ENCODE peak calls at places on chromosomes 3 and 15, in seven cellular contexts. V, I, R, O, Q, M and E are unnamed samples. For H3K4me1 and H3K36me3, the result is how much of the 10 kb centered on the place peaks cover.

GRCh38 chr15:101675796-101676582 is 23.8 kb upstream of the TM2D3 start:
- DNase-seq in V (no peak), I (no peak), R (no peak), O (no peak), Q (no peak), M (no peak), E (no peak)

GRCh38 chr15:26983822-26984221 is 12.8 kb downstream of the GABRG3 start:
- DNase-seq in V (no peak), I (no peak), R (no peak), O (no peak), Q (no peak), M (no peak), E (no peak)

GRCh38 chr3:4438296-4438695 is 28.8 kb downstream of the SUMF1 start:
- DNase-seq in V (no peak), I (no peak), R (no peak), O (no peak), Q (no peak), M (no peak), E (no peak)

GRCh38 chr15:78048410-78048946 is 29.0 kb downstream of the TBC1D2B start:
- DNase-seq in V (no peak), I (no peak), R (no peak), O (no peak), Q (no peak), M (no peak), E (no peak)

GRCh38 chr3:127337001-127337400 is 49.2 kb upstream of the PRR20G start:
- DNase-seq in V (no peak), I (no peak), R (no peak), O (no peak), Q (no peak), M (no peak), E (no peak)

GRCh38 chr3:150890320-150890719 is 14.9 kb downstream of the MINDY4B start:
- DNase-seq in V (no peak), I (no peak), R (no peak), O (no peak), Q (no peak), M (no peak), E (no peak)

GRCh38 chr15:72237286-72238224 is 6.6 kb upstream of the PKM start:
- DNase-seq in V (no peak), I (peak), R (no peak), O (peak), Q (peak), M (no peak), E (peak)

GRCh38 chr3:177278016-177278415 is 80.7 kb upstream of the TBL1XR1 start:
- DNase-seq in V (no peak), I (no peak), R (no peak), O (no peak), Q (no peak), M (no peak), E (no peak)

GRCh38 chr3:177490626-177491025 is 293.3 kb upstream of the TBL1XR1 start:
- DNase-seq in V (no peak), I (no peak), R (no peak), O (no peak), Q (no peak), M (no peak), E (no peak)

GRCh38 chr15:41928637-41929620 is 35.1 kb upstream of the SPTBN5 start:
- DNase-seq in V (no peak), I (no peak), R (peak), O (peak), Q (no peak), M (no peak), E (no peak)

GRCh38 chr3:46724360-46724890 is 6.8 kb upstream of the PRSS50 start:
- DNase-seq in V (no peak), I (no peak), R (no peak), O (no peak), Q (no peak), M (no peak), E (peak)

GRCh38 chr3:170203457-170203856 is 18.8 kb upstream of the PRKCI start:
- DNase-seq in V (no peak), I (no peak), R (no peak), O (no peak), Q (no peak), M (no peak), E (no peak)

GRCh38 chr3:182484682-182485081 is 308.6 kb upstream of the ATP11B start:
- DNase-seq in V (no peak), I (no peak), R (no peak), O (no peak), Q (no peak), M (no peak), E (no peak)

DNA sequence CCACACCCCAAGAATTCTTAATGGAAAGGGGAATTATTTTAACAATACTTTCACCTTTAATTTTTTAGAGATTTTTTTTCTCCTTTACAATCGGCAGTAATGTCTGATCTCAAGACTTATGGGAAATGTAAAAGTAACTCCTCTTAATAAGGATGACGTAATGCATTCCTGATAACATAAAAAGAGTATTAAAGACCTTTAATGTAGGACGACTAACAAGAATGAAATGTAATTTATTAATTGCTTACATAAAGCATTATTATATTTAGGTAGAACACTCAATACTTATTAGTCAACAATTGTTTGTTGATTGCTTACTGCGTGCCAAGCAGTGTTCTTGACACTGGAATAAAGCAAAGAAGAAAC is 416.8 kb upstream of the NAALADL2 start:
- DNase-seq in V (no peak), I (no peak), R (no peak), O (no peak), Q (no peak), M (no peak), E (no peak)
- H3K4me3 ChIP-seq in V (no peak), I (no peak), R (peak), O (peak), Q (peak), M (peak), E (no peak)

GRCh38 chr3:9398715-9399708 is 1.6 kb downstream of the SETD5 start:
- DNase-seq in V (no peak), I (peak), R (no peak), O (no peak), Q (no peak), M (no peak), E (peak)
- H3K4me1 ChIP-seq in V (under half), I (half or more), R (under half), O (half or more), Q (under half), M (half or more), E (half or more)

DNA sequence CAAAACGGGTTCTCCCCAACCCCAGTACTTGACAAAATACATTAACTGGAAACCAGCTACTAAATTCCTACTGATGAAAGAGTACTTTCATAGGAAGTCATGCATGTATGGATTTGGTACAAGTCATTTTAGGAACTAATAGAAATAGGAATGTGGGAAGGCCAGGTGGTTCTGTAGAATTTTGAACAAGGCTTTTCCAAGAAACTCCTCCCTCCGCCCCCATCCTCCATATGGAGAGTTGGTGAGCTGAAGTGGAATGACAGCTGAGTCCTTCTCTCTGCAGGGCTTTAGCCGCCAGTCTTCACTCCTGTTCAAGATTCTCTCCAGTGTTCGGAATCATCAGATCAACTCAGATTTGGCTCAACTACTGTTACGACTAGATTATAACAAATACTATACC is 33.2 kb downstream of the TUBGCP4 start:
- DNase-seq in V (no peak), I (no peak), R (no peak), O (no peak), Q (no peak), M (no peak), E (no peak)
- H3K36me3 ChIP-seq in V (under half), I (half or more), R (under half), O (half or more), Q (half or more), M (under half), E (half or more)

GRCh38 chr15:100372695-100373036 is 30.9 kb upstream of the ADAMTS17 start:
- DNase-seq in V (no peak), I (no peak), R (no peak), O (no peak), Q (no peak), M (no peak), E (no peak)

GRCh38 chr15:100373942-100374341 is 32.2 kb upstream of the ADAMTS17 start:
- DNase-seq in V (no peak), I (no peak), R (no peak), O (no peak), Q (no peak), M (no peak), E (no peak)

DNA sequence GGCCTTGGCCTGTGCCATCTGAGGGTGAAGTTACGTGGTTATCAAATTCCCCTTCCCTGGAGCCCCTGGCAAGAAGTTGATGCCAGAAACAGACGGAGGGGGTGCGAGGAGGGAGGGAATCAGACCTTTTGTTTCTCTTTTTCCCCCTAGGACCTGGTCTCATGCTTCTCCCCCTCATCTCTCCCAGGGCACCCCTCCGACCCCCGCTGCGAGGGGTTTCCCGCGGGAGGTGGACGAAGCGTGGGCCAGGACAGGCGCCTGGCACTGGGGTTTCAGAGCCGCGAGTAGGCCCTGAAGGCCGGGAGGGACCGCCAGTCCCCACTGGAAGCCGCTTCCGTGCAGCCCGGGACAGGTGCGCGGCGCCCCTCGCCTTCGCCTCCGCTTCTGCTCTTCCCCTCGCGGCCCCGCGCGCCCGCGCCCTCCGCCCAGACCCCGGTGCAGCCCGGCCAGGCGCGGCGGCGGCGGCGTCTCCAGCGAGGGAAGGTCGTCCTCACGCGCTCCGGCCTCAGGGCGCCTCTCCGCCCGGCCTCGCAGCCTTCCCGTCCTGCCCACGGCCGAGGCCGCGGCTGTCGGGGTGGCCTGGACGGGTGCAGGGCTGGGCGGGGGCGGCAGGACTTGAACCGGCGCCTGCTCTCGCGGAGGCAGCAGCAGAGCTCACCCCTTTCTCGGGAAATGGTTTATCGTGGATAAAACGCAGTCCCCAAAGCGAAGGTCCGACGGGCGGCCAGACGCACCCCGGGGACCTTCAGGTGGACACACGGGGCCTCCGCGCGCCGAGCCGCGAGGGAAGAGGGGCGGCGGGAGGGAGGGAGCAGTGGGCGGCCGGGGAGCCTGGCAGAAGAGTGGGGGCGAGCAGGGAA is 31.5 kb upstream of the ADAMTS17 start:
- DNase-seq in V (no peak), I (no peak), R (peak), O (no peak), Q (no peak), M (no peak), E (no peak)
- H3K4me3 ChIP-seq in V (no peak), I (no peak), R (peak), O (peak), Q (peak), M (peak), E (no peak)

DNA sequence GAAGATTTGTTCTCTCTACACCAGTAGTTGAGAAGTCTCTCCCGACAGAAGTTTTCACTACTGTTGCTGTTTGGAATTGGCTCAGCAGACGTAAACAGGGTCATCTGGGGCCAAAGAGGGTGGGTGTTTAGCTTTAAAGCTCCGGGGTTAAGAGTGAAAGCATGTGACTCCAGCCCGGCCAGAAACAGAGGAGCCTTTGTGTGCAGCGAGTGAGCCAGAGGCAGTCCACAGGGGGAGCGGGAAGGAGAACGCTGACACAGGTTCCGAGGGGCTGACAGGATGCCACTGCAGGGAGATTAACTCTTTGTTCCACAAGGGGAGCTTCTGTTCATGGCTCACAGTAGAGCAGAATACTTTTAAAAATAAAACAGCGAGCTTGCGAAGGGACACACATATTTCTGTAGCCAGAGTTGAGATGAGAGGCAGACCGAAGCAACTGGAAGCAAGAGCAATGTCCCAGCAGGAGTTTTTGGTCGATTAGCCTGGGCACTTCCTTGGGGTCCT is 26.9 kb downstream of the BMF start:
- DNase-seq in V (no peak), I (no peak), R (peak), O (peak), Q (no peak), M (peak), E (no peak)
- H3K4me1 ChIP-seq in V (under half), I (under half), R (under half), O (under half), Q (under half), M (under half), E (under half)

DNA sequence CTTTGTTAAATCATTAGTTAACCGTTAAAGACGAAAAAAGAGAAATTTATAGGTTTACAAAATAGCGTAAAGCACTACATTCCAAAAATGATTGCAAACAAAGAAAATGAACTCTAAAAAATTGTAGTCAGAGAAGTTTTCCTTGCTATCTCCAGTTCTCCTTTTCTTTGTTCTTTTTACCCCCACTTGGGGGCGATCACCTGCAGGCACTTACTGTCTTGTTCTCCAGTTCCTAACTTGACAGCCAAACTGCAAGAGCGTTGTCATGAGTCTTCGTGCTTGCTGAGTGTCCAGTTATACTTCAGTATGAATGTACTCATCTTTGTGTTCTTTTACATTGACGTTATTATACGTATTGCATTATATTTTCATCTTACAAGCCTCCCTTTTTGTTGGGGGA is 54.5 kb downstream of the CHD2 start:
- DNase-seq in V (no peak), I (no peak), R (no peak), O (no peak), Q (no peak), M (no peak), E (no peak)
- H3K36me3 ChIP-seq in V (half or more), I (half or more), R (under half), O (half or more), Q (under half), M (under half), E (half or more)